ENCODE peak calls at places on chromosomes 5 and 9, in nine cellular contexts. V, I, P, F, C, S, W, T and K are unnamed samples.

GRCh38 chr5:128494516-128494915 is 43.5 kb downstream of the FBN2 start:
- DNase-seq in P (no peak), W (peak; percentile 1), C (peak; percentile 34), F (no peak), T (no peak), I (no peak), V (peak; percentile 28), S (no peak), K (peak; percentile 55)

GRCh38 chr5:92559743-92560142 is 1021.3 kb downstream of the NR2F1-AS1 start:
- DNase-seq in I (peak; percentile 46), W (no peak), S (no peak), T (no peak), F (peak; percentile 51), P (no peak), C (peak; percentile 34), V (no peak), K (peak; percentile 15)

GRCh38 chr5:73104326-73104725 is 16.0 kb upstream of the TMEM171 start:
- DNase-seq in V (peak; percentile 15), F (no peak), P (no peak), S (no peak), I (no peak), T (no peak), C (no peak), W (no peak), K (no peak)

GRCh38 chr9:109506097-109506712 is 8.1 kb upstream of the PTPN3 start:
- DNase-seq in W (no peak), F (no peak), I (no peak), P (peak; percentile 19), C (peak; percentile 15), T (no peak), V (no peak), S (peak; percentile 37), K (no peak)

GRCh38 chr9:2414465-2414864 is 207.1 kb upstream of the VLDLR start:
- DNase-seq in F (no peak), V (no peak), I (peak; percentile 51), P (no peak), T (no peak), C (peak; percentile 35), S (no peak), W (no peak), K (no peak)

GRCh38 chr9:129596541-129597328 is 24.2 kb downstream of the C9orf50 start:
- DNase-seq in W (peak; percentile 79), S (peak; percentile 80), T (no peak), F (peak; percentile 88), C (peak; percentile 25), V (peak; percentile 85), I (peak; percentile 68), P (no peak), K (peak; percentile 88)

GRCh38 chr5:18965893-18966292 is 1022.1 kb downstream of the CDH18 start:
- DNase-seq in I (no peak), V (no peak), C (no peak), W (no peak), F (no peak), S (no peak), P (peak; percentile 21), T (no peak), K (no peak)

GRCh38 chr5:15823413-15823812 is 323.4 kb downstream of the FBXL7 start:
- DNase-seq in P (no peak), T (no peak), S (no peak), I (peak; percentile 70), C (no peak), V (no peak), W (no peak), F (no peak), K (no peak)

GRCh38 chr9:108056805-108057386 is 567.3 kb upstream of the KLF4 start:
- DNase-seq in C (peak; percentile 76), T (no peak), S (no peak), I (peak; percentile 90), V (no peak), W (no peak), P (no peak), F (no peak), K (no peak)
- TF ChIP-seq EZH2phosphoT487 in C (no peak), T (no peak), S (no peak), I (peak; percentile 20), V (no peak), W (no peak), P (no peak), F (no peak), K (no peak)

DNA sequence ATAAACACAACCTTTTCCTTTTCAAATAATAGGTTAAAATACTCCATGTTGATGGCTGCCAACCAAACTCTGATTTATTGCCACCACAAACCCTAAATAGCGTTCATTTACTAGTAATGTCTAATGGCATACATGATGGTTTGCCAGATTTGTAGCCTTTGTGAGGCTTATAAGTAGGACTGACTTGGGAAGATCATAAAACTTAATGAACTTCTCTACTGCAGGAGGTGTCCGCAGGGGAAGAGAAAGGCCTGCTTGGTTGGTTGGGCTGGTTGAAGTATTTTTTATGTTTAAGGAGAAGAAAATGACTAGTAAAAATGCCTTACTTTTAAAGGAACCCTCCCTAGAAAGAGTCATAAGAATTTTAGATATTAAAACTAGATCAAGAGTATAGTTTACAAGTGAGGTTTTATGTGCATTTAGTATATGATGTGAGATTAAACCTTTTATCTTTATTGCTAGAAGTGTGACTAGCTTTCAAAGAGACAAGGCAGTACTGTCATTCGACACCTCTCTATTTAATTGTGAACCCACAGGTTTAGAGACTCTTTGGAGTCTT is 5.0 kb downstream of the PBX3 start:
- DNase-seq in W (no peak), S (no peak), P (no peak), I (no peak), F (no peak), C (no peak), T (no peak), V (peak; percentile 24), K (peak; percentile 43)
- TF ChIP-seq EZH2phosphoT487 in W (no peak), S (no peak), P (no peak), I (no peak), F (no peak), C (no peak), T (no peak), V (peak; percentile 42), K (no peak)

GRCh38 chr5:11452854-11453253 is 451.4 kb downstream of the CTNND2 start:
- DNase-seq in W (no peak), P (no peak), S (no peak), F (no peak), C (peak; percentile 15), I (no peak), V (no peak), T (no peak), K (no peak)
- TF ChIP-seq EZH2phosphoT487 in W (no peak), P (no peak), S (no peak), F (no peak), C (no peak), I (no peak), V (no peak), T (no peak), K (no peak)

GRCh38 chr9:91682806-91683205 is 259.2 kb upstream of the NFIL3 start:
- DNase-seq in C (peak; percentile 67), W (no peak), I (peak; percentile 93), T (no peak), V (no peak), S (peak; percentile 30), F (no peak), P (no peak), K (no peak)

GRCh38 chr9:91678807-91679206 is 255.2 kb upstream of the NFIL3 start:
- DNase-seq in T (no peak), I (no peak), P (no peak), F (no peak), V (no peak), W (no peak), C (peak; percentile 33), S (peak; percentile 23), K (peak; percentile 28)

GRCh38 chr9:91680129-91680528 is 256.5 kb upstream of the NFIL3 start:
- DNase-seq in S (no peak), V (no peak), T (no peak), P (no peak), C (peak; percentile 22), I (peak; percentile 41), F (no peak), W (no peak), K (no peak)

GRCh38 chr9:91680998-91681397 is 257.4 kb upstream of the NFIL3 start:
- DNase-seq in I (no peak), C (no peak), W (no peak), S (no peak), V (no peak), T (no peak), P (no peak), F (no peak), K (no peak)

GRCh38 chr9:91681461-91682305 is 258.1 kb upstream of the NFIL3 start:
- DNase-seq in F (peak; percentile 45), T (peak; percentile 54), C (peak; percentile 71), S (peak; percentile 87), P (peak; percentile 83), W (peak; percentile 92), V (peak; percentile 91), I (peak; percentile 93), K (peak; percentile 89)
- TF ChIP-seq EZH2phosphoT487 in F (no peak), T (no peak), C (no peak), S (no peak), P (no peak), W (no peak), V (no peak), I (no peak), K (no peak)